ENCODE peak calls at places on chromosomes 2 and 18, in six cellular contexts. H, G, A, Y, T and M are unnamed samples.

GRCh38 chr18:44835555-44836156 is 155.0 kb downstream of the SETBP1 start:
- DNase-seq in H (no peak), G (no peak), A (no peak), Y (no peak), T (no peak), M (no peak)

GRCh38 chr2:128808462-128809255 is 490.0 kb upstream of the HS6ST1 start:
- DNase-seq in H (no peak), G (no peak), A (no peak), Y (no peak), T (no peak), M (no peak)

GRCh38 chr2:203869610-203870042 is 2.1 kb downstream of the CTLA4 start:
- DNase-seq in H (no peak), G (no peak), A (no peak), Y (no peak), T (no peak), M (no peak)

GRCh38 chr2:25339121-25339738 is 2.5 kb downstream of the DNMT3A start:
- DNase-seq in H (no peak), G (no peak), A (no peak), Y (no peak), T (peak; percentile 26), M (no peak)

GRCh38 chr2:16506366-16506765 is 159.3 kb downstream of the CYRIA start:
- DNase-seq in H (no peak), G (no peak), A (no peak), Y (no peak), T (peak; percentile 65), M (no peak)

GRCh38 chr2:214830794-214831346 is 21.4 kb upstream of the BARD1 start:
- DNase-seq in H (peak; percentile 39), G (peak; percentile 6), A (no peak), Y (no peak), T (no peak), M (peak; percentile 8)

GRCh38 chr2:163556511-163556910 is 179.3 kb downstream of the FIGN start:
- DNase-seq in H (no peak), G (no peak), A (no peak), Y (no peak), T (no peak), M (no peak)

GRCh38 chr2:3657881-3658280 is at the start of gene ALLC:
- DNase-seq in H (no peak), G (no peak), A (no peak), Y (no peak), T (no peak), M (no peak)

GRCh38 chr2:65350714-65351113 is 81.7 kb downstream of the SPRED2 start:
- DNase-seq in H (no peak), G (peak; percentile 50), A (no peak), Y (no peak), T (no peak), M (no peak)

GRCh38 chr2:211879323-211879722 is 659.3 kb downstream of the ERBB4 start:
- DNase-seq in H (no peak), G (no peak), A (no peak), Y (no peak), T (peak; percentile 10), M (no peak)

GRCh38 chr18:48312066-48312465 is 97.1 kb downstream of the ZBTB7C start:
- DNase-seq in H (no peak), G (no peak), A (no peak), Y (no peak), T (no peak), M (no peak)

GRCh38 chr2:57080035-57080434 is 896.2 kb downstream of the CCDC85A start:
- DNase-seq in H (no peak), G (no peak), A (no peak), Y (no peak), T (no peak), M (no peak)

GRCh38 chr2:237935740-237936452 is 30.9 kb upstream of the UBE2F start:
- DNase-seq in H (no peak), G (no peak), A (no peak), Y (no peak), T (no peak), M (no peak)

GRCh38 chr2:651961-652373 is 25.2 kb downstream of the TMEM18 start:
- DNase-seq in H (no peak), G (no peak), A (no peak), Y (no peak), T (no peak), M (no peak)

GRCh38 chr2:189210250-189211075 is 30.9 kb upstream of the COL5A2 start:
- DNase-seq in H (no peak), G (peak; percentile 56), A (no peak), Y (no peak), T (no peak), M (no peak)

GRCh38 chr2:46871976-46872381 is 43.6 kb downstream of the MCFD2 start:
- DNase-seq in H (no peak), G (peak; percentile 38), A (no peak), Y (no peak), T (no peak), M (no peak)

GRCh38 chr18:8699948-8700347 is 5.4 kb upstream of the MTCL1 start:
- DNase-seq in H (no peak), G (no peak), A (no peak), Y (no peak), T (no peak), M (peak; percentile 57)

GRCh38 chr2:217909156-217909820 is 93.5 kb downstream of the TNS1 start:
- DNase-seq in H (peak; percentile 38), G (no peak), A (no peak), Y (no peak), T (peak; percentile 61), M (no peak)

GRCh38 chr2:479505-480161 is 191.7 kb upstream of the ALKAL2 start:
- DNase-seq in H (peak; percentile 15), G (no peak), A (no peak), Y (no peak), T (no peak), M (no peak)

DNA sequence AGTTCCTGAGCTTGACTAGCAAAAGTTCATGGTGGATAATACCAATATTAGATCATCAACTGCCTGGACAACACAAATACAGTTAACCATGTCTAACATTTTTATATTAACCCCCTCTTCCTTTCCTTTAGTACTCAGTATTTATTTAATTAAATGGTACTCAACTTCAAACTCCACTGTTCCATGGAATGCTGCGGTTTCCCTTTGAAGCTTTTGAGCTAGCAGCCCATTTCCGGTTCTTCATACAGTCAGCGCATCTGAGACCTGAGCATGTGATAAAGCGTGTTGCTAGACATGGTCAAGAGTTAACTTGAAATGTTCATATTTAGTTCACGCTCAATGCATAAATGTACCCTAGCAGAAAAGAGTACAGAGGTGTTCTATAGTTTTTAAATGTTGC is 278.4 kb downstream of the ALPK2 start:
- DNase-seq in H (no peak), G (no peak), A (no peak), Y (no peak), T (no peak), M (no peak)
- TF ChIP-seq CTCF in H (no peak), G (no peak), A (no peak), Y (no peak), T (no peak), M (no peak)

GRCh38 chr2:192194065-192194865 is 468 bp downstream of the TMEFF2 start:
- DNase-seq in H (no peak), G (peak; percentile 1), A (no peak), Y (no peak), T (no peak), M (no peak)

GRCh38 chr2:192194866-192195547 is at the start of gene TMEFF2:
- DNase-seq in H (peak; percentile 10), G (peak; percentile 63), A (peak; percentile 70), Y (no peak), T (peak; percentile 98), M (no peak)

GRCh38 chr2:192196451-192197194 is 1.9 kb upstream of the TMEFF2 start:
- DNase-seq in H (no peak), G (no peak), A (no peak), Y (no peak), T (no peak), M (no peak)

GRCh38 chr2:192197387-192197786 is 2.7 kb upstream of the TMEFF2 start:
- DNase-seq in H (no peak), G (no peak), A (no peak), Y (no peak), T (no peak), M (no peak)

GRCh38 chr2:192195548-192196418 is 1.1 kb upstream of the TMEFF2 start:
- DNase-seq in H (no peak), G (peak; percentile 3), A (no peak), Y (no peak), T (no peak), M (no peak)
- TF ChIP-seq GABPA in H (no peak), G (no peak), A (no peak), Y (no peak), T (no peak), M (no peak)

GRCh38 chr2:165698621-165698946 is 95.5 kb downstream of the GALNT3 start:
- DNase-seq in H (peak; percentile 44), G (no peak), A (no peak), Y (peak; percentile 27), T (peak; percentile 42), M (no peak)

GRCh38 chr2:165699931-165700330 is 94.1 kb downstream of the GALNT3 start:
- DNase-seq in H (no peak), G (no peak), A (no peak), Y (no peak), T (no peak), M (no peak)

GRCh38 chr2:165697727-165698620 is 96.1 kb downstream of the GALNT3 start:
- DNase-seq in H (no peak), G (no peak), A (no peak), Y (no peak), T (no peak), M (no peak)

GRCh38 chr2:165700511-165700910 is 93.5 kb downstream of the GALNT3 start:
- DNase-seq in H (no peak), G (no peak), A (no peak), Y (no peak), T (peak; percentile 53), M (no peak)
- H3K27ac ChIP-seq in H (no peak overlapping the region), G (no peak overlapping the region), A (no peak overlapping the region), Y (no peak overlapping the region), T (peak overlapping the region; percentile 64), M (no peak overlapping the region)

GRCh38 chr2:233449921-233450853 is 95.9 kb downstream of the DGKD start:
- DNase-seq in H (no peak), G (no peak), A (no peak), Y (no peak), T (no peak), M (no peak)

GRCh38 chr2:233448220-233448559 is 93.9 kb downstream of the DGKD start:
- DNase-seq in H (peak; percentile 27), G (no peak), A (peak; percentile 15), Y (no peak), T (no peak), M (no peak)

GRCh38 chr2:233449071-233449901 is 95.0 kb downstream of the DGKD start:
- DNase-seq in H (no peak), G (no peak), A (peak; percentile 38), Y (no peak), T (peak; percentile 56), M (no peak)

GRCh38 chr2:233447506-233448219 is 93.4 kb downstream of the DGKD start:
- DNase-seq in H (no peak), G (no peak), A (no peak), Y (no peak), T (no peak), M (no peak)

DNA sequence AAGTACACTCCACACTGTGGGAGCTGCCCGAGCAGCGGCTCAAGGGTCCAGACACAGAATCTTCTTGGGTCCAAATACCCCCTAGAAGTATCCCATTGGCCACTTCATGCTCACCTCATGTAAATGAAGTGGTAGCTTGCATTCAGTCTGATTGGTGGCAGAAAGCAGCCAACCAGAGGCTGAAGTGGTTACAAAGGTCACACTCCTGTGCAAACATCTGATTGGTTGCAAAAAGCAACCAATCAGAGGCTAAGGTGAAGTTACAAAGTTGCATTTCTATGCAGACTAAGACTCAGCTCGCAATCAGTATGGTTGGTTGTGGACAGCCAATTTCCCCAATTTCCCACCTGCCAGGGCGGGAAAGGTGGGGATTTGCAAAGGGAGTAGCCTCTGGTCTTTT is 94.3 kb downstream of the DGKD start:
- DNase-seq in H (peak; percentile 26), G (no peak), A (no peak), Y (no peak), T (no peak), M (no peak)
- TF ChIP-seq CTCF in H (no peak), G (no peak), A (no peak), Y (no peak), T (no peak), M (no peak)